ENCODE peak calls at places on chromosome 5, in ten cellular contexts. One of them, this sample, is unnamed.

GRCh38 chr5:133735346-133735745 is 123.0 kb upstream of the FSTL4 start:
- DNase-seq in RWPE1: no peak
- DNase-seq in heart right ventricle: no peak
- DNase-seq in foreskin fibroblast: peak; percentile 13
- DNase-seq in WERI-Rb-1: no peak
- DNase-seq in H9: no peak
- DNase-seq in ascending aorta: no peak
- DNase-seq in cardiac fibroblast: peak; percentile 22
- DNase-seq in right atrium auricular region: no peak
- DNase-seq in GM23338: no peak
- DNase-seq in this sample: no peak

GRCh38 chr5:6859951-6860638 is 146.9 kb downstream of the TENT4A start:
- DNase-seq in RWPE1: no peak
- DNase-seq in heart right ventricle: no peak
- DNase-seq in foreskin fibroblast: no peak
- DNase-seq in WERI-Rb-1: peak; percentile 91
- DNase-seq in H9: no peak
- DNase-seq in ascending aorta: no peak
- DNase-seq in cardiac fibroblast: no peak
- DNase-seq in right atrium auricular region: no peak
- DNase-seq in GM23338: no peak
- DNase-seq in this sample: no peak

GRCh38 chr5:57887851-57888621 is 405.4 kb upstream of the ACTBL2 start:
- DNase-seq in RWPE1: peak; percentile 87
- DNase-seq in heart right ventricle: no peak
- DNase-seq in foreskin fibroblast: peak; percentile 29
- DNase-seq in WERI-Rb-1: peak; percentile 69
- DNase-seq in H9: peak; percentile 53
- DNase-seq in ascending aorta: no peak
- DNase-seq in cardiac fibroblast: peak; percentile 70
- DNase-seq in right atrium auricular region: no peak
- DNase-seq in GM23338: peak; percentile 74
- DNase-seq in this sample: peak; percentile 35

GRCh38 chr5:56233230-56233629 is at the start of gene ANKRD55:
- DNase-seq in RWPE1: no peak
- DNase-seq in heart right ventricle: no peak
- DNase-seq in foreskin fibroblast: peak; percentile 19
- DNase-seq in WERI-Rb-1: no peak
- DNase-seq in H9: no peak
- DNase-seq in ascending aorta: no peak
- DNase-seq in cardiac fibroblast: no peak
- DNase-seq in right atrium auricular region: no peak
- DNase-seq in GM23338: no peak
- DNase-seq in this sample: peak; percentile 12

GRCh38 chr5:1522601-1523479 is 920 bp downstream of the LPCAT1 start:
- DNase-seq in RWPE1: no peak
- DNase-seq in heart right ventricle: no peak
- DNase-seq in foreskin fibroblast: no peak
- DNase-seq in WERI-Rb-1: peak; percentile 25
- DNase-seq in H9: peak; percentile 27
- DNase-seq in ascending aorta: peak; percentile 7
- DNase-seq in cardiac fibroblast: peak; percentile 26
- DNase-seq in right atrium auricular region: peak; percentile 57
- DNase-seq in GM23338: no peak
- DNase-seq in this sample: peak; percentile 47

GRCh38 chr5:78560456-78560855 is 88.1 kb downstream of the LHFPL2 start:
- DNase-seq in RWPE1: no peak
- DNase-seq in heart right ventricle: no peak
- DNase-seq in foreskin fibroblast: no peak
- DNase-seq in WERI-Rb-1: no peak
- DNase-seq in H9: peak; percentile 3
- DNase-seq in ascending aorta: no peak
- DNase-seq in cardiac fibroblast: no peak
- DNase-seq in right atrium auricular region: no peak
- DNase-seq in GM23338: no peak
- DNase-seq in this sample: no peak

GRCh38 chr5:150625164-150625535 is 15.3 kb upstream of the SYNPO start:
- DNase-seq in RWPE1: no peak
- DNase-seq in heart right ventricle: peak; percentile 71
- DNase-seq in foreskin fibroblast: no peak
- DNase-seq in WERI-Rb-1: no peak
- DNase-seq in H9: no peak
- DNase-seq in ascending aorta: no peak
- DNase-seq in cardiac fibroblast: no peak
- DNase-seq in right atrium auricular region: no peak
- DNase-seq in GM23338: peak; percentile 34
- DNase-seq in this sample: no peak

GRCh38 chr5:174454890-174455289 is 269.5 kb upstream of the MSX2 start:
- DNase-seq in RWPE1: no peak
- DNase-seq in heart right ventricle: no peak
- DNase-seq in foreskin fibroblast: no peak
- DNase-seq in WERI-Rb-1: no peak
- DNase-seq in H9: no peak
- DNase-seq in ascending aorta: no peak
- DNase-seq in cardiac fibroblast: no peak
- DNase-seq in right atrium auricular region: no peak
- DNase-seq in GM23338: no peak
- DNase-seq in this sample: no peak

DNA sequence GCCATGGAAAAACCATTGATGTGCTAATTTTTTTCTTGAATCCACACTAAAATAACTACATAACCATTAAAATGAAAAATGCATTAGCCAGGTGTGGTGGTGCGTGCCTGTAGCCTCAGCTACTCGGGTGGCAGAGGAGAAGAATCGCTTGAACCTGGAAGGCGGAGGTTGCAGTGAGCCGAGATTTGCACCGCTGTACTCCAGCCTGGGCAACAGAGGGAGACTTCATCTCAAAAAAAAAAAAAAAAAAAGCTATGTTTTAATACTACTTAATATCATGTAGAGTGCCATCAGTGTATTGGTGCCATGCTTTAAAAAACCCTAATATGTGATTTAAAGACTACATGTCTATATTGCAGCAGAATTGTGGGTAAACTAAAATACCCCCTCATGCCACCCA is 58.9 kb downstream of the NDFIP1 start:
- DNase-seq in RWPE1: no peak
- DNase-seq in heart right ventricle: no peak
- DNase-seq in foreskin fibroblast: no peak
- DNase-seq in WERI-Rb-1: peak; percentile 24
- DNase-seq in H9: no peak
- DNase-seq in ascending aorta: no peak
- DNase-seq in cardiac fibroblast: no peak
- DNase-seq in right atrium auricular region: no peak
- DNase-seq in GM23338: no peak
- DNase-seq in this sample: no peak
- TF ChIP-seq CTCF in RWPE1: no peak
- TF ChIP-seq CTCF in heart right ventricle: no peak
- TF ChIP-seq CTCF in foreskin fibroblast: no peak
- TF ChIP-seq CTCF in WERI-Rb-1: peak; percentile 6
- TF ChIP-seq CTCF in H9: peak; percentile 47
- TF ChIP-seq CTCF in ascending aorta: no peak
- TF ChIP-seq CTCF in cardiac fibroblast: peak; percentile 11
- TF ChIP-seq CTCF in right atrium auricular region: no peak
- TF ChIP-seq CTCF in GM23338: peak; percentile 31
- TF ChIP-seq CTCF in this sample: no peak

GRCh38 chr5:61301345-61301744 is 30.7 kb upstream of the ZSWIM6 start:
- DNase-seq in RWPE1: no peak
- DNase-seq in heart right ventricle: no peak
- DNase-seq in foreskin fibroblast: peak; percentile 79
- DNase-seq in WERI-Rb-1: no peak
- DNase-seq in H9: no peak
- DNase-seq in ascending aorta: no peak
- DNase-seq in cardiac fibroblast: peak; percentile 62
- DNase-seq in right atrium auricular region: no peak
- DNase-seq in GM23338: no peak
- DNase-seq in this sample: no peak

GRCh38 chr5:61301820-61302563 is 30.1 kb upstream of the ZSWIM6 start:
- DNase-seq in RWPE1: peak; percentile 96
- DNase-seq in heart right ventricle: no peak
- DNase-seq in foreskin fibroblast: peak; percentile 98
- DNase-seq in WERI-Rb-1: no peak
- DNase-seq in H9: no peak
- DNase-seq in ascending aorta: peak; percentile 70
- DNase-seq in cardiac fibroblast: peak; percentile 99
- DNase-seq in right atrium auricular region: peak; percentile 86
- DNase-seq in GM23338: no peak
- DNase-seq in this sample: no peak

GRCh38 chr5:61304611-61305369 is 27.3 kb upstream of the ZSWIM6 start:
- DNase-seq in RWPE1: peak; percentile 94
- DNase-seq in heart right ventricle: no peak
- DNase-seq in foreskin fibroblast: peak; percentile 80
- DNase-seq in WERI-Rb-1: no peak
- DNase-seq in H9: no peak
- DNase-seq in ascending aorta: no peak
- DNase-seq in cardiac fibroblast: peak; percentile 98
- DNase-seq in right atrium auricular region: no peak
- DNase-seq in GM23338: no peak
- DNase-seq in this sample: no peak

GRCh38 chr5:61306531-61307195 is 25.4 kb upstream of the ZSWIM6 start:
- DNase-seq in RWPE1: no peak
- DNase-seq in heart right ventricle: no peak
- DNase-seq in foreskin fibroblast: peak; percentile 56
- DNase-seq in WERI-Rb-1: no peak
- DNase-seq in H9: no peak
- DNase-seq in ascending aorta: no peak
- DNase-seq in cardiac fibroblast: peak; percentile 90
- DNase-seq in right atrium auricular region: no peak
- DNase-seq in GM23338: no peak
- DNase-seq in this sample: no peak

DNA sequence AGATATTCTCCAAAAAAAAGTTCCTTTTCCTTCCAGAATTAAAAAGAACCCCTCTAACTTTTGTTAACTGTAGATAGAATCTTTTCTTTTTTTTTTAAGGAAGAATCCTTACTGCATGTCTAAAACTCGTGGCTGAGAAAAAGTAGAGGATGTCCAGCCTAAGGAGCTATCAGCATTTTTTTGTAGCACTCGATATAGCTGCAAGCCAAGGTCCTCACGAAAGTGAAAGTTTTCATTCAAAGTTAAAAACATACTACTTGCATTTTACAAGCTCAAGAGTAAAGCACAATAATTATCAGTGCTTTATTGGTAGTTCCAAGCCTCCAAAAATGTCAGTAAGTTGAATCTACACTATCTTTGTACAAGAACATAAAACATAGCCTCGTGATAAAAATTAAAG is 28.7 kb upstream of the ZSWIM6 start:
- DNase-seq in RWPE1: no peak
- DNase-seq in heart right ventricle: no peak
- DNase-seq in foreskin fibroblast: no peak
- DNase-seq in WERI-Rb-1: no peak
- DNase-seq in H9: no peak
- DNase-seq in ascending aorta: no peak
- DNase-seq in cardiac fibroblast: peak; percentile 39
- DNase-seq in right atrium auricular region: no peak
- DNase-seq in GM23338: no peak
- DNase-seq in this sample: no peak
- TF ChIP-seq CTCF in RWPE1: no peak
- TF ChIP-seq CTCF in heart right ventricle: no peak
- TF ChIP-seq CTCF in foreskin fibroblast: no peak
- TF ChIP-seq CTCF in WERI-Rb-1: no peak
- TF ChIP-seq CTCF in H9: no peak
- TF ChIP-seq CTCF in ascending aorta: no peak
- TF ChIP-seq CTCF in cardiac fibroblast: no peak
- TF ChIP-seq CTCF in right atrium auricular region: no peak
- TF ChIP-seq CTCF in GM23338: no peak
- TF ChIP-seq CTCF in this sample: no peak

GRCh38 chr5:107391787-107392186 is 278.9 kb downstream of the EFNA5 start:
- DNase-seq in RWPE1: no peak
- DNase-seq in heart right ventricle: no peak
- DNase-seq in foreskin fibroblast: no peak
- DNase-seq in WERI-Rb-1: no peak
- DNase-seq in H9: no peak
- DNase-seq in ascending aorta: no peak
- DNase-seq in cardiac fibroblast: no peak
- DNase-seq in right atrium auricular region: no peak
- DNase-seq in GM23338: no peak
- DNase-seq in this sample: no peak

GRCh38 chr5:107388111-107388861 is 282.5 kb downstream of the EFNA5 start:
- DNase-seq in RWPE1: peak; percentile 84
- DNase-seq in heart right ventricle: no peak
- DNase-seq in foreskin fibroblast: peak; percentile 89
- DNase-seq in WERI-Rb-1: no peak
- DNase-seq in H9: no peak
- DNase-seq in ascending aorta: no peak
- DNase-seq in cardiac fibroblast: peak; percentile 91
- DNase-seq in right atrium auricular region: no peak
- DNase-seq in GM23338: peak; percentile 55
- DNase-seq in this sample: no peak

GRCh38 chr5:107389769-107390168 is 281.0 kb downstream of the EFNA5 start:
- DNase-seq in RWPE1: no peak
- DNase-seq in heart right ventricle: no peak
- DNase-seq in foreskin fibroblast: no peak
- DNase-seq in WERI-Rb-1: no peak
- DNase-seq in H9: no peak
- DNase-seq in ascending aorta: no peak
- DNase-seq in cardiac fibroblast: peak; percentile 22
- DNase-seq in right atrium auricular region: no peak
- DNase-seq in GM23338: no peak
- DNase-seq in this sample: no peak

GRCh38 chr5:107385701-107386100 is 285.0 kb downstream of the EFNA5 start:
- DNase-seq in RWPE1: no peak
- DNase-seq in heart right ventricle: no peak
- DNase-seq in foreskin fibroblast: no peak
- DNase-seq in WERI-Rb-1: no peak
- DNase-seq in H9: no peak
- DNase-seq in ascending aorta: no peak
- DNase-seq in cardiac fibroblast: no peak
- DNase-seq in right atrium auricular region: no peak
- DNase-seq in GM23338: no peak
- DNase-seq in this sample: no peak

DNA sequence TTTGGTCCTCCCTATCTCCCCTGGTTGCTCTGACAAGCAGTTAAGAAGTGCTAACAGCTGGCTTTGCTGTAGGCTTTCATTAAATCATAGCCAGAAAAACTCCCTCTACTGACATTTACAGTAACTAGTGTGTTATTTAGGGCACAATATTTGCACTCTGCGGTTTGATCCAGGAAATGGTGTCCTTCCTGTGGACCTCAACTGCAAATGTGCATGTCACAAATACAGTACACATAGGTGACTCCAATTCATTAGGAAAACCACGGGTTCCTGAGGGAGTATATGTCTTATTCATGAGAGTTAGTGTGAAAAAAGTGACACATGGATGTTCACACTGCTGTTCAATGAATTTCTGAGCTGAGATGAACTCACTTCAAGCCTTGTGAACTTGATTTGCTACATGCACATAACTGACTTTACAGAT is 281.6 kb downstream of the EFNA5 start:
- DNase-seq in RWPE1: peak; percentile 12
- DNase-seq in heart right ventricle: no peak
- DNase-seq in foreskin fibroblast: peak; percentile 68
- DNase-seq in WERI-Rb-1: no peak
- DNase-seq in H9: no peak
- DNase-seq in ascending aorta: no peak
- DNase-seq in cardiac fibroblast: peak; percentile 78
- DNase-seq in right atrium auricular region: no peak
- DNase-seq in GM23338: no peak
- DNase-seq in this sample: no peak
- TF ChIP-seq CTCF in RWPE1: no peak
- TF ChIP-seq CTCF in heart right ventricle: no peak
- TF ChIP-seq CTCF in foreskin fibroblast: no peak
- TF ChIP-seq CTCF in WERI-Rb-1: no peak
- TF ChIP-seq CTCF in H9: no peak
- TF ChIP-seq CTCF in ascending aorta: no peak
- TF ChIP-seq CTCF in cardiac fibroblast: no peak
- TF ChIP-seq CTCF in right atrium auricular region: peak; percentile 20
- TF ChIP-seq CTCF in GM23338: no peak
- TF ChIP-seq CTCF in this sample: no peak

GRCh38 chr5:136686192-136686872 is 321.0 kb upstream of the TRPC7 start:
- DNase-seq in RWPE1: peak; percentile 10
- DNase-seq in heart right ventricle: no peak
- DNase-seq in foreskin fibroblast: peak; percentile 34
- DNase-seq in WERI-Rb-1: peak; percentile 22
- DNase-seq in H9: peak; percentile 67
- DNase-seq in ascending aorta: no peak
- DNase-seq in cardiac fibroblast: peak; percentile 57
- DNase-seq in right atrium auricular region: no peak
- DNase-seq in GM23338: peak; percentile 76
- DNase-seq in this sample: no peak
- TF ChIP-seq CTCF in RWPE1: no peak
- TF ChIP-seq CTCF in heart right ventricle: peak; percentile 14
- TF ChIP-seq CTCF in foreskin fibroblast: peak; percentile 62
- TF ChIP-seq CTCF in WERI-Rb-1: peak; percentile 60
- TF ChIP-seq CTCF in H9: peak; percentile 81
- TF ChIP-seq CTCF in ascending aorta: no peak
- TF ChIP-seq CTCF in cardiac fibroblast: peak; percentile 50
- TF ChIP-seq CTCF in right atrium auricular region: peak; percentile 47
- TF ChIP-seq CTCF in GM23338: peak; percentile 76
- TF ChIP-seq CTCF in this sample: peak; percentile 22